ENCODE peak calls at places on chromosomes 3 and 15, in eight cellular contexts. C is mammary epithelial cell; X is GM20000; H is retina; Z is lower leg skin; W is CD8-positive, alpha-beta T cell; G is H7; P is germinal center. J is an unnamed sample.

GRCh38 chr3:71191031-71191482 is 392.5 kb downstream of the FOXP1 start:
- DNase-seq in C (no peak), X (no peak), H (no peak), Z (no peak), W (no peak), G (no peak), P (no peak), J (no peak)

GRCh38 chr3:195196266-195196665 is 74.7 kb downstream of the XXYLT1 start:
- DNase-seq in C (peak), X (no peak), H (peak), Z (peak), W (no peak), G (no peak), P (no peak), J (no peak)

GRCh38 chr3:170869645-170870593 is at the start of gene RPL22L1:
- DNase-seq in C (peak), X (peak), H (peak), Z (peak), W (peak), G (peak), P (peak), J (peak)

GRCh38 chr3:43958005-43958770 is 267.4 kb downstream of the ABHD5 start:
- DNase-seq in C (no peak), X (no peak), H (no peak), Z (no peak), W (no peak), G (no peak), P (peak), J (no peak)

GRCh38 chr3:50807266-50807665 is 132.5 kb downstream of the DOCK3 start:
- DNase-seq in C (peak), X (no peak), H (no peak), Z (no peak), W (no peak), G (no peak), P (no peak), J (no peak)

GRCh38 chr3:125229707-125230106 is 17.2 kb upstream of the SLC12A8 start:
- DNase-seq in C (no peak), X (no peak), H (no peak), Z (no peak), W (no peak), G (no peak), P (no peak), J (no peak)

GRCh38 chr3:52023860-52024764 is 28.4 kb upstream of the RPL29 start:
- DNase-seq in C (no peak), X (peak), H (no peak), Z (no peak), W (no peak), G (no peak), P (peak), J (no peak)

GRCh38 chr3:43892535-43892934 is 201.8 kb downstream of the ABHD5 start:
- DNase-seq in C (no peak), X (peak), H (peak), Z (no peak), W (no peak), G (no peak), P (peak), J (no peak)

GRCh38 chr15:91291673-91292072 is 191.6 kb downstream of the SV2B start:
- DNase-seq in C (no peak), X (peak), H (no peak), Z (no peak), W (no peak), G (peak), P (peak), J (no peak)

GRCh38 chr15:31352911-31353811 is 26.5 kb downstream of the KLF13 start:
- DNase-seq in C (no peak), X (peak), H (no peak), Z (peak), W (peak), G (peak), P (peak), J (peak)

GRCh38 chr15:80567721-80568157 is 127.4 kb upstream of the ABHD17C start:
- DNase-seq in C (peak), X (peak), H (peak), Z (peak), W (no peak), G (peak), P (peak), J (no peak)

GRCh38 chr15:90126022-90126421 is 23.8 kb upstream of the IDH2 start:
- DNase-seq in C (no peak), X (no peak), H (no peak), Z (no peak), W (no peak), G (no peak), P (no peak), J (no peak)

GRCh38 chr3:11238880-11239279 is 33.3 kb upstream of the ATG7 start:
- DNase-seq in C (peak), X (no peak), H (no peak), Z (no peak), W (no peak), G (no peak), P (no peak), J (no peak)

GRCh38 chr15:66733976-66734375 is 31.9 kb downstream of the SMAD6 start:
- DNase-seq in C (no peak), X (no peak), H (no peak), Z (no peak), W (no peak), G (peak), P (no peak), J (no peak)

GRCh38 chr3:128549283-128550112 is 56.5 kb upstream of the GATA2 start:
- DNase-seq in C (peak), X (no peak), H (no peak), Z (peak), W (no peak), G (no peak), P (no peak), J (peak)

GRCh38 chr3:4320453-4320852 is 17.3 kb downstream of the SETMAR start:
- DNase-seq in C (no peak), X (no peak), H (no peak), Z (no peak), W (no peak), G (no peak), P (no peak), J (no peak)

GRCh38 chr3:101827211-101828174 is 21.8 kb upstream of the NFKBIZ start:
- DNase-seq in C (peak), X (peak), H (peak), Z (peak), W (peak), G (peak), P (peak), J (peak)

GRCh38 chr3:141441381-141442365 is 45.2 kb upstream of the RASA2 start:
- DNase-seq in C (peak), X (peak), H (peak), Z (peak), W (peak), G (peak), P (peak), J (no peak)

GRCh38 chr3:143786229-143787199 is 61.8 kb downstream of the SLC9A9 start:
- DNase-seq in C (no peak), X (no peak), H (no peak), Z (no peak), W (no peak), G (peak), P (peak), J (no peak)

GRCh38 chr15:33963831-33964664 is 4.2 kb upstream of the CHRM5 start:
- DNase-seq in C (peak), X (peak), H (peak), Z (no peak), W (no peak), G (peak), P (no peak), J (no peak)

GRCh38 chr3:169772530-169772950 is 656 bp upstream of the MYNN start:
- DNase-seq in C (peak), X (peak), H (peak), Z (no peak), W (no peak), G (peak), P (peak), J (no peak)

GRCh38 chr15:60682115-60682514 is 203.2 kb upstream of the ICE2 start:
- DNase-seq in C (no peak), X (peak), H (no peak), Z (no peak), W (no peak), G (no peak), P (no peak), J (no peak)

GRCh38 chr15:39787479-39787878 is 4.8 kb upstream of the FSIP1 start:
- DNase-seq in C (no peak), X (no peak), H (no peak), Z (no peak), W (no peak), G (peak), P (no peak), J (no peak)

GRCh38 chr3:16512435-16513140 is 911 bp downstream of the RFTN1 start:
- DNase-seq in C (no peak), X (peak), H (peak), Z (peak), W (peak), G (peak), P (peak), J (no peak)

GRCh38 chr15:79219393-79220056 is 63.0 kb upstream of the ANKRD34C start:
- DNase-seq in C (no peak), X (no peak), H (no peak), Z (peak), W (no peak), G (no peak), P (no peak), J (no peak)

GRCh38 chr15:80433836-80434235 is 29.7 kb downstream of the ARNT2 start:
- DNase-seq in C (no peak), X (no peak), H (no peak), Z (no peak), W (no peak), G (no peak), P (no peak), J (no peak)

GRCh38 chr3:17412950-17413530 is 329.4 kb downstream of the TBC1D5 start:
- DNase-seq in C (peak), X (peak), H (peak), Z (no peak), W (peak), G (peak), P (peak), J (no peak)